ENCODE peak calls at places on chromosomes 6 and 20, in seven cellular contexts. W, N, K, Z, X, H and U are unnamed samples.

GRCh38 chr6:127225497-127225896 is 41.2 kb upstream of the RNF146 start:
- DNase-seq in H (no peak), X (no peak), W (no peak), Z (no peak), K (no peak), N (no peak), U (no peak)

GRCh38 chr6:125444234-125444949 is 142.6 kb upstream of the HDDC2 start:
- DNase-seq in H (peak; percentile 20), Z (no peak), W (no peak), K (no peak), X (no peak), N (no peak), U (no peak)

GRCh38 chr6:1312444-1313363 is 806 bp downstream of the FOXQ1 start:
- DNase-seq in H (no peak), K (no peak), N (peak; percentile 39), X (no peak), Z (no peak), W (peak; percentile 15), U (no peak)

GRCh38 chr6:73898599-73898998 is 202.6 kb downstream of the CD109 start:
- DNase-seq in X (no peak), H (no peak), Z (no peak), N (no peak), K (no peak), W (no peak), U (no peak)

GRCh38 chr6:82741325-82741995 is 324.2 kb downstream of the UBE3D start:
- DNase-seq in W (no peak), Z (no peak), H (no peak), N (no peak), X (no peak), K (no peak), U (no peak)

GRCh38 chr20:45372241-45372640 is 5.9 kb downstream of the TP53TG5 start:
- DNase-seq in H (no peak), Z (no peak), X (no peak), N (no peak), K (no peak), W (no peak), U (no peak)

GRCh38 chr20:25317351-25318075 is 69.6 kb downstream of the PYGB start:
- DNase-seq in Z (no peak), W (no peak), K (peak; percentile 27), H (no peak), X (no peak), N (no peak), U (no peak)

GRCh38 chr6:17472653-17473183 is 79.3 kb downstream of the CAP2 start:
- DNase-seq in N (peak; percentile 38), K (no peak), H (no peak), Z (peak; percentile 44), X (peak; percentile 11), W (no peak), U (peak; percentile 28)

GRCh38 chr20:37095108-37095608 is 639 bp downstream of the RBL1 start:
- DNase-seq in X (peak; percentile 53), K (peak; percentile 38), N (peak; percentile 30), Z (peak; percentile 16), H (peak; percentile 61), W (peak; percentile 13), U (no peak)

GRCh38 chr6:15473741-15474161 is 189.1 kb downstream of the DTNBP1 start:
- DNase-seq in N (no peak), Z (no peak), H (no peak), X (no peak), K (no peak), W (peak; percentile 77), U (no peak)

GRCh38 chr6:162854228-162854627 is 126.5 kb downstream of the PACRG start:
- DNase-seq in Z (no peak), X (peak; percentile 13), W (no peak), N (no peak), H (no peak), K (no peak), U (no peak)

GRCh38 chr6:54717849-54718455 is 128.6 kb upstream of the FAM83B start:
- DNase-seq in X (peak; percentile 44), Z (peak; percentile 57), H (peak; percentile 73), K (peak; percentile 72), W (peak; percentile 20), N (peak; percentile 47), U (peak; percentile 77)

GRCh38 chr6:41770381-41771057 is 9.2 kb downstream of the FRS3 start:
- DNase-seq in K (peak; percentile 18), H (no peak), N (no peak), W (no peak), Z (no peak), X (no peak), U (no peak)

GRCh38 chr20:2521369-2522305 is 12.9 kb upstream of the ZNF343 start:
- DNase-seq in N (peak; percentile 59), W (peak; percentile 53), Z (no peak), H (peak; percentile 58), X (peak; percentile 9), K (no peak), U (peak; percentile 43)

GRCh38 chr6:100176321-100176950 is 182.4 kb upstream of the MCHR2 start:
- DNase-seq in H (peak; percentile 8), Z (peak; percentile 63), N (peak; percentile 27), K (no peak), W (peak; percentile 76), X (no peak), U (peak; percentile 9)

GRCh38 chr6:90298459-90299053 is 1.9 kb upstream of the BACH2 start:
- DNase-seq in Z (no peak), H (no peak), W (no peak), X (no peak), N (no peak), K (no peak), U (no peak)

GRCh38 chr6:36235309-36235708 is 34.6 kb upstream of the PNPLA1 start:
- DNase-seq in N (no peak), Z (no peak), K (peak; percentile 44), X (no peak), W (no peak), H (no peak), U (no peak)

GRCh38 chr20:60431349-60431748 is 473.1 kb downstream of the CDH26 start:
- DNase-seq in H (no peak), W (no peak), K (no peak), N (no peak), X (no peak), Z (no peak), U (no peak)

GRCh38 chr6:116714761-116715160 is 33.8 kb downstream of the KPNA5 start:
- DNase-seq in H (no peak), W (no peak), N (no peak), X (no peak), Z (no peak), K (no peak), U (no peak)

GRCh38 chr6:4383910-4384637 is 248.7 kb upstream of the ECI2 start:
- DNase-seq in Z (no peak), N (no peak), X (no peak), K (no peak), W (no peak), H (no peak), U (no peak)

GRCh38 chr6:87754828-87755227 is 52.8 kb upstream of the AKIRIN2 start:
- DNase-seq in X (no peak), N (no peak), K (no peak), W (no peak), Z (no peak), H (peak; percentile 33), U (no peak)

GRCh38 chr6:34519971-34520644 is 36.0 kb downstream of the SPDEF start:
- DNase-seq in K (no peak), N (no peak), H (no peak), X (no peak), W (no peak), Z (no peak), U (no peak)

GRCh38 chr20:62656919-62657635 is 14.8 kb downstream of the SLCO4A1 start:
- DNase-seq in H (no peak), X (no peak), K (no peak), Z (no peak), W (no peak), N (no peak), U (no peak)

GRCh38 chr6:143053856-143054255 is 6.8 kb upstream of the AIG1 start:
- DNase-seq in X (no peak), W (no peak), H (no peak), N (no peak), Z (no peak), K (no peak), U (no peak)

GRCh38 chr6:7541175-7542064 is at the start of gene DSP:
- DNase-seq in W (no peak), N (peak; percentile 65), Z (peak; percentile 41), K (peak; percentile 87), H (peak; percentile 93), X (peak; percentile 13), U (peak; percentile 85)

GRCh38 chr20:48683467-48684175 is 144.2 kb downstream of the PREX1 start:
- DNase-seq in N (no peak), W (no peak), K (no peak), H (no peak), X (no peak), Z (no peak), U (no peak)

GRCh38 chr20:32580970-32581838 is 3.9 kb downstream of the NOL4L start:
- DNase-seq in H (no peak), X (no peak), K (no peak), Z (no peak), W (no peak), N (no peak), U (no peak)

GRCh38 chr20:32444474-32445220 is 86.5 kb downstream of the ASXL1 start:
- DNase-seq in Z (no peak), K (no peak), X (no peak), N (no peak), H (no peak), W (no peak), U (no peak)

GRCh38 chr20:31824554-31825313 is 5.6 kb downstream of the MYLK2 start:
- DNase-seq in H (peak; percentile 37), Z (no peak), N (no peak), X (peak; percentile 50), W (no peak), K (no peak), U (no peak)

GRCh38 chr6:75377386-75377785 is 92.8 kb upstream of the TMEM30A start:
- DNase-seq in W (no peak), N (no peak), K (no peak), H (no peak), X (peak; percentile 9), Z (no peak), U (peak; percentile 54)

GRCh38 chr6:133062702-133063319 is 178.3 kb upstream of the EYA4 start:
- DNase-seq in Z (no peak), H (peak; percentile 78), X (no peak), K (no peak), N (no peak), W (peak; percentile 30), U (no peak)

GRCh38 chr6:37141291-37142046 is 28.5 kb upstream of the PIM1 start:
- DNase-seq in Z (peak; percentile 78), H (no peak), W (peak; percentile 60), X (no peak), N (no peak), K (no peak), U (no peak)

GRCh38 chr20:50726955-50727791 is 4.2 kb upstream of the PARD6B start:
- DNase-seq in Z (no peak), W (no peak), H (peak; percentile 4), N (no peak), X (no peak), K (no peak), U (no peak)

GRCh38 chr6:24721461-24722215 is 2.7 kb upstream of the C6orf62 start:
- DNase-seq in Z (no peak), K (peak; percentile 90), W (peak; percentile 84), X (peak; percentile 58), N (no peak), H (peak; percentile 92), U (peak; percentile 98)

GRCh38 chr6:10073326-10073725 is 341.5 kb downstream of the TFAP2A start:
- DNase-seq in W (no peak), H (no peak), N (no peak), X (no peak), K (no peak), Z (peak; percentile 20), U (no peak)

GRCh38 chr6:36820700-36821580 is 18.3 kb downstream of the CPNE5 start:
- DNase-seq in N (no peak), X (no peak), W (peak; percentile 65), K (no peak), H (no peak), Z (peak; percentile 79), U (no peak)

GRCh38 chr6:1004885-1005635 is 306.8 kb upstream of the FOXQ1 start:
- DNase-seq in W (no peak), H (no peak), K (no peak), N (no peak), Z (peak; percentile 78), X (no peak), U (no peak)